ENCODE peak calls at places on chromosome 13, in seven cellular contexts. W is thoracic aorta, Z is stomach, R is AG04450, U is Peyer's patch, S is gastrocnemius medialis, X is neural progenitor cell. M is an unnamed sample.

GRCh38 chr13:102569488-102569887 is 27.3 kb upstream of the TPP2 start:
- DNase-seq in R (no peak), S (no peak), X (no peak), W (no peak), U (no peak), Z (no peak), M (no peak)

GRCh38 chr13:40146063-40146462 is 490.6 kb downstream of the COG6 start:
- DNase-seq in S (no peak), Z (no peak), R (no peak), U (no peak), W (no peak), X (peak), M (no peak)

GRCh38 chr13:43113603-43114002 is 90.2 kb downstream of the DNAJC15 start:
- DNase-seq in R (peak), W (no peak), Z (no peak), X (no peak), U (no peak), S (no peak), M (no peak)

GRCh38 chr13:73672492-73672891 is 461.7 kb downstream of the KLF12 start:
- DNase-seq in S (no peak), U (no peak), Z (no peak), R (no peak), X (no peak), W (no peak), M (no peak)

GRCh38 chr13:99725644-99726043 is 224.4 kb downstream of the TM9SF2 start:
- DNase-seq in Z (no peak), S (no peak), R (no peak), U (no peak), W (no peak), X (peak), M (no peak)

GRCh38 chr13:84867246-84867645 is 932.0 kb downstream of the SLITRK6 start:
- DNase-seq in R (no peak), X (no peak), U (no peak), Z (no peak), W (no peak), S (no peak), M (no peak)

GRCh38 chr13:37869756-37870488 is at the start of gene TRPC4:
- DNase-seq in W (no peak), X (peak), R (no peak), U (no peak), S (no peak), Z (peak), M (no peak)

GRCh38 chr13:37701972-37702371 is 103.4 kb upstream of the POSTN start:
- DNase-seq in R (peak), S (no peak), Z (no peak), U (no peak), W (no peak), X (no peak), M (no peak)

GRCh38 chr13:31631071-31631470 is 108.3 kb upstream of the RXFP2 start:
- DNase-seq in R (no peak), X (no peak), U (no peak), W (no peak), S (no peak), Z (no peak), M (no peak)

GRCh38 chr13:29754486-29754806 is 96.0 kb downstream of the UBL3 start:
- DNase-seq in S (no peak), X (no peak), R (no peak), U (no peak), W (no peak), Z (no peak), M (no peak)

GRCh38 chr13:48574036-48574796 is 41.3 kb upstream of the RCBTB2 start:
- DNase-seq in Z (no peak), S (no peak), W (no peak), R (no peak), U (no peak), X (no peak), M (no peak)

GRCh38 chr13:78680064-78680463 is 21.1 kb upstream of the OBI1 start:
- DNase-seq in X (no peak), Z (no peak), R (no peak), W (no peak), S (no peak), U (no peak), M (no peak)

GRCh38 chr13:35531551-35531950 is 55.1 kb upstream of the MAB21L1 start:
- DNase-seq in W (no peak), S (no peak), U (no peak), X (no peak), R (no peak), Z (no peak), M (no peak)

GRCh38 chr13:106998664-106999063 is 430.7 kb upstream of the ARGLU1 start:
- DNase-seq in W (no peak), R (no peak), X (no peak), U (no peak), Z (no peak), S (no peak), M (no peak)

GRCh38 chr13:44035400-44035799 is 155.7 kb downstream of the LACC1 start:
- DNase-seq in W (no peak), R (no peak), S (no peak), U (no peak), X (no peak), Z (no peak), M (no peak)

GRCh38 chr13:29423050-29423449 is 172.4 kb downstream of the SLC7A1 start:
- DNase-seq in R (no peak), W (no peak), Z (no peak), X (peak), S (no peak), U (no peak), M (no peak)

GRCh38 chr13:113775451-113776145 is 16.6 kb downstream of the TMEM255B start:
- DNase-seq in Z (peak), X (no peak), S (no peak), R (no peak), W (no peak), U (no peak), M (no peak)

GRCh38 chr13:112616586-112617381 is 28.8 kb upstream of the TUBGCP3 start:
- DNase-seq in Z (no peak), X (peak), W (no peak), R (no peak), U (no peak), S (no peak), M (peak)

GRCh38 chr13:37340911-37341670 is 235.6 kb upstream of the CSNK1A1L start:
- DNase-seq in R (no peak), Z (no peak), W (no peak), U (no peak), S (no peak), X (no peak), M (no peak)

GRCh38 chr13:72808917-72809500 is 27.1 kb downstream of the PIBF1 start:
- DNase-seq in R (no peak), Z (no peak), U (no peak), S (no peak), X (peak), W (no peak), M (no peak)

GRCh38 chr13:111006508-111007031 is 91.7 kb upstream of the ANKRD10 start:
- DNase-seq in U (peak), Z (no peak), S (peak), W (peak), R (no peak), X (peak), M (no peak)

GRCh38 chr13:112174476-112175110 is 107.6 kb downstream of the SOX1 start:
- DNase-seq in R (no peak), W (no peak), U (no peak), S (no peak), X (no peak), Z (no peak), M (no peak)

DNA sequence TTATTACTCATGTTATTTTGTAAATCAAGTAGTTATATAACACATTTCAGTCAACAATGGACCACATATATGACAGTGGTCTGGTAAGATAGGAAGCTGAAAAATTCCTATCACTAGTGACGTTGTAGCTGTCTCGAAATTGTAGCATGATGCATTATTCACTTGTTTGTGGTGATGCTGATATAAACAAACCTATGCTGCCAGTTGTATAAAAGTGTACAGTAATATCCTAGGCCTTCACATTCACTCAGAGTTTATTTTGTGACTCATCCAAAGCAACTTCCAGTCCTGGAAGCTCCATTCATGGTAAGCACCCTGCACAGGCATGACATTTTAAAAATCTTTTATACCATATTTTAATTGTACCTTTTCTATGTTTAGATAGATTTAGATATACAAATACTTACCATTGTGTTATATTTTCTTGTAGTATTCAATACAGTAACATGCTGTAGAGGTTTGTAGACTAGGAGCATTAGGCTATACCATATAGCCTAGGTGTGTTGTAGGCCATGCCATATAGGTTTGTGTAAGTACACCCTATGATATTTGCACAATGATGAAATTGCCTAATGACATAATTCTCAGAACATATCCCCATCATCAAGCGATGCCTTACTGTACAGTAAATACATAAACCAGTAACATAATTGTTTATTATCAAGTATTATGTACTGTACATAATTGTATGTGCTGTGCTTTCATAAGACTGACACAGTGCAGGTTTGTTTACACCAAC is 49.3 kb downstream of the IFT88 start:
- DNase-seq in R (peak), S (no peak), U (no peak), W (no peak), X (no peak), Z (no peak), M (peak)
- H3K27ac ChIP-seq in R (no peak), S (no peak), U (no peak), W (no peak), X (no peak), Z (no peak), M (no peak)

DNA sequence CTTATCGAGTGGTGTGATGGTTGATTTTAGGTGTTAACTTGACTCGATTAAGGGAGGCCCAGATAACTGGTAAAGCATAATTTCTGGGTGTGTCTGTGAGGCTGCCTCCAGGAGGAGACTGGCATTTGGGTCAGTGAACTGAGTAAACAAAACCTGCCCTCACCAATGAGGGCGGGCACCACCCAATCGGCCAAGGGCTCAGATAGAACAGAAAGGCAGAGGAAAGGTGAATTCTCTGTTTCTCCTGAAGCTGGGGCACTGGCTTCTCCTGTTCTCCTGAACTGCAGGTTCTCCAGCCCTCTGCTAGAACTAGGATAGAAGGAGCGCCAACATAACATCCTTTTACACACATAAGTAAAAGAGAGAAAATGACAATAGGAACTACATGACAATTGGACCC is 35.1 kb downstream of the ESD start:
- DNase-seq in X (no peak), S (no peak), W (no peak), U (no peak), Z (peak), R (no peak), M (no peak)
- H3K27ac ChIP-seq in X (no peak), S (no peak), W (no peak), U (no peak), Z (no peak), R (no peak), M (no peak)

DNA sequence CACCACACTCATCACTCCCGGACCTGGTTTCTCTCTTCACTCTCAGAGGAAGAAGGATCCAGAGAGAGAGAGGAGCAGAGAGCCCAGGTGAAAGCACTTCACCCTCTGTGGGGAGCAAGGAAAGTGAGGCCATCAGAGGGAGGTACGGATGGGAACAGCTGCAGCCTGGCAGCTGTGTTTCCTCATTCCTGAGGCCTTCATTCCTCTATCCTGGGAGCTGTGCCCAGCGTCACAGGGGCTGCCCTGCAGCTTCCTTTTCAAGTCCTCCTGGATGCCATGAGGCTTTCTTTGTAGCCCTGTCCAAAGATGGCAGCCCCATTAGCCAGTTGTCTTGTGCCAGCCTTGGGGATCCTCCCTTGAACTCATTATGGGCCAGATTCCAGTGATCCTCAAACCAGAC is 76.8 kb upstream of the PCDH8 start:
- DNase-seq in S (peak), R (no peak), W (no peak), U (no peak), Z (no peak), X (no peak), M (no peak)
- H3K27ac ChIP-seq in S (no peak), R (no peak), W (no peak), U (no peak), Z (no peak), X (no peak), M (no peak)

DNA sequence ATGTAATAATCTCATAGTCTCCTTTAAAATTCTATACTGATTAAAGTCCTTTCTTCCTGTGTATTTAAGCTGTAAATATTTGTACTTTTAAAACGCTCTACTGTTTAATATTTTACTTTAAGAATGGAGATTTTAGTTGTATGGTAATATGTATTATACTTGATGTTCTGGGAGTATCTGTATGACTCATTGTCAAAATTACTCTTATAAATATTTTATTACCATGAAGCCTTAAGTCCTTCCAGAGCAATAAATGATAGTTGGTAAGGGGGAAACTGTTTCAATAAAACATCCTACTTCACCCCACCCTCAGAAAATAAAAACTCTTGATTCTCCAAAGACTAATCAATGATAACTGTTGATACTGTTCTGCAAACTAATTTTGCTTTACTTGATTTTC is 6.4 kb downstream of the PCDH9 start:
- DNase-seq in U (no peak), W (no peak), X (no peak), S (no peak), Z (no peak), R (no peak), M (no peak)
- H3K27ac ChIP-seq in U (no peak), W (no peak), X (no peak), S (no peak), Z (no peak), R (no peak), M (peak)

GRCh38 chr13:94129490-94129894 is 350.0 kb downstream of the DCT start:
- DNase-seq in S (peak), W (no peak), R (no peak), X (no peak), Z (no peak), U (no peak), M (no peak)
- H3K27ac ChIP-seq in S (peak), W (peak), R (no peak), X (no peak), Z (no peak), U (no peak), M (no peak)

DNA sequence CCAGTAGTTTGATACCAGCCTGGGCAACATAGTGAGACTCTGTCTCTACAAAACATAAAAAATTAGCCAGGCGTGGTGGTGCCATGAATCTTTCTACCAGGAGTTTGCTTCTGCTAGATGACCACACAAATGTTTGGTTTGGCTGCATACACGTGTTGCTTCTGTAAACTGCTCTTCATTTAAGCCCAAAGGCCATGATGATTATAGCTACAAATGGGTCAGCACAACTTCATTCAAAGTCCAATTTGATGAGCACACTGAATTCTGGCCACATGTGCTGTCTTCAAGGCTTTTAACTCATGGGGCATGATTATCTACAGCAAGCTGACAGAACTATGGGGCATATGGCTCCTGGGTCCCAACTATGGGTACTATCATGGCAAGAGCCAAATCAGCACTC is 46.3 kb upstream of the DCT start:
- DNase-seq in U (no peak), S (no peak), X (no peak), Z (no peak), W (no peak), R (no peak), M (no peak)
- H3K27ac ChIP-seq in U (no peak), S (no peak), X (no peak), Z (no peak), W (no peak), R (no peak), M (no peak)

DNA sequence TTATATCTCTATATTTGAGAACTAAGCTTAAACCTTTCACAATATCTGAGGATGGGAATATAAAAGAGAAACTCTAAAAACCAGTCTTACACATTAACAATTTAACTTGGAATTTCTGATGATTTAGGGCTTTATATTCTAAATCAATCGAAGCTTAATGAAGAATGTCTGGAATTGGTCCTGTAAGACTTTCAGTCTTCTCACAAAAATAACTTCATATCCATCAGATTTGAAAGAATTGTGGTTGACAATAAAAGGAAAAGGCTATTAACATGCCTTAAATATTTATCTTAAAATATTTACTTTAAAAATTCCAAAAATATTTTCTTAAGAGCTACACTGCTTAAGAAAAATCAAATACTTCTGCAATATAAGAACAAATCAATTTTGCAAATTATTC is 27.3 kb downstream of the MYCBP2 start:
- DNase-seq in Z (no peak), S (no peak), W (no peak), R (no peak), X (no peak), U (no peak), M (no peak)
- H3K27ac ChIP-seq in Z (no peak), S (no peak), W (peak), R (no peak), X (no peak), U (no peak), M (no peak)

DNA sequence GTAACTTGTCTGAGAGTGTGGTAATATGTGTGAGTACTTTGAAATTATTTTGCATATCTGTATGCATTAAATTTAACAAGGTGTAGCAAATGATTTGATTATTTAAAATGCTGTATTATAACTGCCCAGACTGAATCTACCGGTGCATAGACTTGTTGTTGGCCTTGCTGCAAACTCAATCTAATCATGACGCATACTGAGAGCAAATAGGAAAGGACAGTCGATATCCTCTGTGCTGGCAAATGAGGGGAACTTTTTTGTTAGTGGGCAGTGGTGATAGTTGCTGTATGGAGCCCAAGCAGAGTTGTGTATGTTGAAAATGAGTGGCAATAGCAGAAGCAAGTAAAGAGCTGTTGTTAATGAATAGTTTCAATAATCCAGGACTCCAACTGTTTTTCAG is 127.4 kb downstream of the LMO7 start:
- DNase-seq in S (no peak), X (no peak), Z (no peak), R (no peak), W (no peak), U (no peak), M (no peak)
- H3K27ac ChIP-seq in S (peak), X (no peak), Z (peak), R (no peak), W (peak), U (no peak), M (no peak)

GRCh38 chr13:24353736-24354135 is 44.4 kb downstream of the C1QTNF9 start:
- DNase-seq in R (no peak), X (no peak), W (no peak), S (no peak), U (no peak), Z (no peak), M (no peak)
- H3K27ac ChIP-seq in R (no peak), X (no peak), W (no peak), S (no peak), U (no peak), Z (no peak), M (no peak)

M was measured in Panc1.